ENCODE peak calls at places on chromosomes 11 and 22, in six cellular contexts. K, Y, U, Z, G and N are unnamed samples.

GRCh38 chr11:131977854-131978253 is 607.4 kb downstream of the NTM start:
- DNase-seq in K (peak; percentile 19), Y (no peak), U (peak; percentile 9), Z (no peak), G (no peak), N (no peak)

GRCh38 chr11:34305095-34305692 is 52.6 kb downstream of the ABTB2 start:
- DNase-seq in K (no peak), Y (no peak), U (peak; percentile 16), Z (peak; percentile 75), G (no peak), N (no peak)

GRCh38 chr22:48742556-48743343 is 1084.9 kb downstream of the BRD1 start:
- DNase-seq in K (no peak), Y (no peak), U (no peak), Z (no peak), G (no peak), N (no peak)

GRCh38 chr22:43313497-43314474 is 29.4 kb downstream of the SCUBE1 start:
- DNase-seq in K (no peak), Y (peak; percentile 8), U (no peak), Z (no peak), G (no peak), N (no peak)

GRCh38 chr11:73760066-73760679 is 701 bp downstream of the RAB6A start:
- DNase-seq in K (peak; percentile 59), Y (peak; percentile 59), U (no peak), Z (no peak), G (peak; percentile 36), N (peak; percentile 16)

GRCh38 chr22:36083056-36083455 is 54.4 kb upstream of the RBFOX2 start:
- DNase-seq in K (no peak), Y (no peak), U (no peak), Z (no peak), G (no peak), N (no peak)

GRCh38 chr11:11620966-11621880 is 582 bp downstream of the GALNT18 start:
- DNase-seq in K (peak; percentile 13), Y (peak; percentile 38), U (no peak), Z (no peak), G (no peak), N (peak; percentile 26)

GRCh38 chr22:37269930-37270678 is 12.2 kb upstream of the CYTH4 start:
- DNase-seq in K (no peak), Y (no peak), U (no peak), Z (no peak), G (no peak), N (no peak)

GRCh38 chr11:109644158-109644557 is 222.2 kb downstream of the C11orf87 start:
- DNase-seq in K (peak; percentile 43), Y (peak; percentile 24), U (no peak), Z (peak; percentile 5), G (no peak), N (no peak)

GRCh38 chr22:30004689-30005088 is 75.6 kb upstream of the HORMAD2 start:
- DNase-seq in K (peak; percentile 32), Y (no peak), U (no peak), Z (no peak), G (no peak), N (no peak)

GRCh38 chr11:33885338-33886005 is 6.4 kb downstream of the LMO2 start:
- DNase-seq in K (no peak), Y (no peak), U (no peak), Z (no peak), G (no peak), N (no peak)

GRCh38 chr11:124745835-124746620 is 6.0 kb downstream of the VSIG2 start:
- DNase-seq in K (no peak), Y (peak; percentile 40), U (no peak), Z (no peak), G (no peak), N (no peak)
- TF ChIP-seq CTCF in K (no peak), Y (no peak), U (peak; percentile 49), Z (no peak), G (peak; percentile 38), N (no peak)

DNA sequence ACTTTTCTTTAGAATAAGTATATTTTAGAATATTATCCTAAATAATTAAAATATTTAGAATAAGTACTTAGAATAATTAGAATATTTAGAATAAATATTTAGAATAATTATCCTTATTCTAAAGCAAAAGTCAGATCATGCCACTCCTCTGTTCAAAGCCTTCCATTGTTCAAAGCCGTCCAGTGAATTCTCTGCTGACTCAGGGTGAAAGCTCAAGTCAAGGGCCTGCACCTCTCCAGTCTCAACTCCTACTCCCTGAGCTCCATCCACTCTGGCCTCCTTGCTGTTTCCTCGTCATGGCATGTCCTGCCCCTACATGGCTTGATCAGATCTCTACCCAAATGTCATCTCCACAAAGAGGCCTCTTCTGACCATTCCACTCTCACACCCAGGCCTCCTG is 30.0 kb downstream of the PLEKHA7 start:
- DNase-seq in K (no peak), Y (no peak), U (no peak), Z (no peak), G (no peak), N (no peak)
- TF ChIP-seq CTCF in K (no peak), Y (no peak), U (no peak), Z (no peak), G (no peak), N (no peak)

GRCh38 chr11:91513734-91514133 is 710.9 kb upstream of the FAT3 start:
- DNase-seq in K (no peak), Y (no peak), U (no peak), Z (no peak), G (no peak), N (no peak)
- TF ChIP-seq CTCF in K (no peak), Y (no peak), U (no peak), Z (no peak), G (no peak), N (no peak)

GRCh38 chr11:126570489-126570888 is 215.0 kb downstream of the ST3GAL4 start:
- DNase-seq in K (no peak), Y (no peak), U (no peak), Z (no peak), G (no peak), N (no peak)

GRCh38 chr11:126578021-126578420 is 222.5 kb downstream of the ST3GAL4 start:
- DNase-seq in K (no peak), Y (no peak), U (no peak), Z (no peak), G (no peak), N (no peak)

GRCh38 chr11:126575849-126576248 is 220.4 kb downstream of the ST3GAL4 start:
- DNase-seq in K (no peak), Y (no peak), U (no peak), Z (no peak), G (no peak), N (no peak)

GRCh38 chr11:126578426-126578825 is 222.9 kb downstream of the ST3GAL4 start:
- DNase-seq in K (no peak), Y (no peak), U (no peak), Z (no peak), G (no peak), N (no peak)

DNA sequence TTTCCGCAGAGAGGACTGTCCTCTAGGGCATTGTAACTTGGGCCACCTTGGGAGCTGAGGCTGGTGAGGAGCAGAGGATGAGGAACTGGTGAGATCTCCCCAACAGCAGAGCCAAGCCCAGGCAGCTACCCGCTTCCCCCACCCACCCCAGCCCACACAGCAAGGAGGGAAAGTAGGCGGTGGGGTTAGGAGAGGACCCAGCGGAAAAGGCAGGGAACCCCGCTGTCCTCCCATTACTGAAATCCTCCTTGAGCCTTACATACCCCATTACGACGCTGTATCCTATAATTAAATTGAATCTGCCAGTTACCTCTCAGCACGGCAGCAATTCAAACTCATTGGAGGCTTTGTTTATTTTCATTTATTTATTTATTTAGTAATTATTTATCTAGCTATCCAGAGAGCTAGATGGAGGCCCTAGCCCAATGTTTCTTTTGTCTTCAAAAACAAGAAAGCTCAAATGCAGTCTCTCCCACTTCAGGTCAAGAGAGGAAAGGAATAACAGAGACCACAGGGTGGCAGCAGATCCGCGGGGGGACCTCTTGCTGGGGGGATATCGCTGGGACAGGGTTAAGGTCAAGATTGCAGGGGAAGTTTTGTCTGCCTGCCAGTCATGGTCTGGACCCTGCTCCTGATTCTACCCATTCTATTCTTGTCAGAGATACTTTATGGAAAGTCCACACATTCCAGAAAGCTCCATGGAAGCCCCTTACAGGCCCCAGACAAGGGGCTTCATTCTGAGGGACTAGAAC is 218.0 kb downstream of the ST3GAL4 start:
- DNase-seq in K (no peak), Y (no peak), U (no peak), Z (no peak), G (no peak), N (no peak)
- TF ChIP-seq CTCF in K (no peak), Y (no peak), U (peak; percentile 35), Z (peak; percentile 28), G (no peak), N (no peak)

DNA sequence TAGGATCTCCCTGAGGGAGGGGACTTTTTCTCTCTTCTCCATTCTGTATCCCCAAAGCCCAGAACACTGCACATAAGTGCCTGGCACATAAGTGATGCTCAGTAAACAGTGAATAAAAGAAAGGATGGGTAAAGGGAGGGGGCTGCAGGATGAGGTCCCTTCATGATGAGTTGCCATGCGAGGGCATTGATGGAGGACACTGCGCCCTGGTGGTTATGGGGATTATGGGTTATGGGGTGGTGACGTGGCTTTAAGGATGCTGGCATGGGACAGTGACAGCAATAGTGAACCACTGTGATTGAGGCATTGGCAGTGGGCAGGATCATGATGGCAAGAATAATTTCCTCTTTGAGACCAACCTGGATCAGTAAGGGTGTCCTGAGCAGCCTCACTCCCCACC is 43.9 kb upstream of the LRRC32 start:
- DNase-seq in K (no peak), Y (no peak), U (no peak), Z (no peak), G (no peak), N (no peak)
- TF ChIP-seq CTCF in K (no peak), Y (no peak), U (no peak), Z (peak; percentile 9), G (no peak), N (no peak)

GRCh38 chr11:86802601-86803051 is 2.3 kb downstream of the PRSS23 start:
- DNase-seq in K (peak; percentile 67), Y (no peak), U (no peak), Z (no peak), G (peak; percentile 21), N (no peak)
- TF ChIP-seq CTCF in K (peak; percentile 64), Y (peak; percentile 46), U (peak; percentile 62), Z (peak; percentile 47), G (no peak), N (peak; percentile 60)

DNA sequence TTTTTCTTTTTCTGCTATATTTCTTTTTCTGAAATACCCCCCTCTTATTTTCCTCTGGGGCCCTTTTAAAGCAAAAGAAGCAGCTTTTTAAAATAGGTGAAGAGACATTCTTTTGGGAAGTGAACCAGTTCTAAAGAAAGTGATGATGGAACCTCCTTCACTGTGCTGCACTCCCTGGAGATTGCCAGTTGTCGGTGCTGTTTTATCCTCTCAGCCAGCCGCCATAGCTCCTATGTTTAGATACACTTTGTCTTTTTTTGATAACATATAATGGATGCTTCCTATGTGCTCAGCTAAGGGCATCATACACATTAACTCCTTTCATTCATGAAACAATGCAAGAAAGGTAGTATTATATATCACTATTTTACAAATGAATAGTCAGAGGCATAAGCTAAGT is 14.0 kb downstream of the CFAP300 start:
- DNase-seq in K (peak; percentile 37), Y (no peak), U (no peak), Z (no peak), G (no peak), N (no peak)
- TF ChIP-seq CTCF in K (peak; percentile 52), Y (no peak), U (no peak), Z (peak; percentile 14), G (no peak), N (no peak)